ENCODE peak calls at places on chromosomes 12 and 14, in four cellular contexts. One of them, this sample, is unnamed.

GRCh38 chr12:124496584-124496983 is 70.8 kb downstream of the NCOR2 start:
- DNase-seq in endothelial cell: no peak
- DNase-seq in DND-41: no peak
- DNase-seq in cardiac muscle cell: no peak
- DNase-seq in this sample: no peak

GRCh38 chr14:96297000-96297399 is 41.0 kb downstream of the BDKRB1 start:
- DNase-seq in endothelial cell: no peak
- DNase-seq in DND-41: no peak
- DNase-seq in cardiac muscle cell: no peak
- DNase-seq in this sample: no peak

GRCh38 chr14:21263284-21264024 is 5.8 kb downstream of the HNRNPC start:
- DNase-seq in endothelial cell: no peak
- DNase-seq in DND-41: no peak
- DNase-seq in cardiac muscle cell: no peak
- DNase-seq in this sample: no peak

GRCh38 chr12:33942172-33942571 is 80.1 kb upstream of the ALG10 start:
- DNase-seq in endothelial cell: no peak
- DNase-seq in DND-41: no peak
- DNase-seq in cardiac muscle cell: no peak
- DNase-seq in this sample: no peak

GRCh38 chr12:51917746-51918453 is 10.6 kb downstream of the ACVRL1 start:
- DNase-seq in endothelial cell: no peak
- DNase-seq in DND-41: no peak
- DNase-seq in cardiac muscle cell: no peak
- DNase-seq in this sample: no peak

GRCh38 chr14:104682107-104682593 is 7.3 kb upstream of the INF2 start:
- DNase-seq in endothelial cell: no peak
- DNase-seq in DND-41: no peak
- DNase-seq in cardiac muscle cell: peak
- DNase-seq in this sample: no peak

GRCh38 chr12:65827827-65828231 is 3.5 kb downstream of the HMGA2 start:
- DNase-seq in endothelial cell: no peak
- DNase-seq in DND-41: no peak
- DNase-seq in cardiac muscle cell: peak
- DNase-seq in this sample: no peak

GRCh38 chr14:98229676-98230366 is 1042.2 kb downstream of the BCL11B start:
- DNase-seq in endothelial cell: no peak
- DNase-seq in DND-41: peak
- DNase-seq in cardiac muscle cell: no peak
- DNase-seq in this sample: no peak

GRCh38 chr14:76958975-76959710 is 69.4 kb downstream of the IRF2BPL start:
- DNase-seq in endothelial cell: no peak
- DNase-seq in DND-41: no peak
- DNase-seq in cardiac muscle cell: peak
- DNase-seq in this sample: no peak

GRCh38 chr12:25249951-25250738 is 584 bp downstream of the KRAS start:
- DNase-seq in endothelial cell: peak
- DNase-seq in DND-41: peak
- DNase-seq in cardiac muscle cell: peak
- DNase-seq in this sample: no peak

GRCh38 chr14:39015360-39015961 is 87.6 kb downstream of the SEC23A start:
- DNase-seq in endothelial cell: peak
- DNase-seq in DND-41: peak
- DNase-seq in cardiac muscle cell: peak
- DNase-seq in this sample: no peak

GRCh38 chr14:106218189-106218588 is 691.8 kb downstream of the TMEM121 start:
- DNase-seq in endothelial cell: no peak
- DNase-seq in DND-41: peak
- DNase-seq in cardiac muscle cell: no peak
- DNase-seq in this sample: no peak

GRCh38 chr12:122097641-122098364 is 19.2 kb downstream of the MLXIP start:
- DNase-seq in endothelial cell: peak
- DNase-seq in DND-41: no peak
- DNase-seq in cardiac muscle cell: peak
- DNase-seq in this sample: no peak

GRCh38 chr12:49553512-49554088 is 14.3 kb downstream of the MCRS1 start:
- DNase-seq in endothelial cell: no peak
- DNase-seq in DND-41: no peak
- DNase-seq in cardiac muscle cell: no peak
- DNase-seq in this sample: no peak

DNA sequence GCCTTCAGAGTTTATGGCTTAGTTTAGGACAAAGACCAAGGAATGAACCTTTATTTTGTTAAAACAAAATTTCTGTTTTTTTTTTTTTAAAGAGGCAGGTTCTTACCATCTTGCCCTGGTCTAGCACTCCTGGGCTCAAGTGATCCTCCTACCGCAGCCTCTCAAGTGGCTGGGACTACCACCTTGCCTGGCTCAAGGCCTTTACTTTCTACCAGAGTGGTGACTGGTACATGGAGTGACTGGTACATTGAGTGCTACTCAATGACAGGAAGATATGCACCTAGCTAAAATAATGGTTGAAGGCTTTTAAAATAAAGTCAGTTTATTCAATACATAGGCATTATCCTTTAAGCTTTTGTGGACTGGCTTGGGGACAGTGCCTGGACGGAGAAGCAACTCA is 32.6 kb downstream of the PRICKLE1 start:
- DNase-seq in endothelial cell: no peak
- DNase-seq in DND-41: no peak
- DNase-seq in cardiac muscle cell: no peak
- DNase-seq in this sample: no peak
- TF ChIP-seq CTCF in endothelial cell: no peak
- TF ChIP-seq CTCF in DND-41: no peak
- TF ChIP-seq CTCF in cardiac muscle cell: no peak
- TF ChIP-seq CTCF in this sample: no peak

DNA sequence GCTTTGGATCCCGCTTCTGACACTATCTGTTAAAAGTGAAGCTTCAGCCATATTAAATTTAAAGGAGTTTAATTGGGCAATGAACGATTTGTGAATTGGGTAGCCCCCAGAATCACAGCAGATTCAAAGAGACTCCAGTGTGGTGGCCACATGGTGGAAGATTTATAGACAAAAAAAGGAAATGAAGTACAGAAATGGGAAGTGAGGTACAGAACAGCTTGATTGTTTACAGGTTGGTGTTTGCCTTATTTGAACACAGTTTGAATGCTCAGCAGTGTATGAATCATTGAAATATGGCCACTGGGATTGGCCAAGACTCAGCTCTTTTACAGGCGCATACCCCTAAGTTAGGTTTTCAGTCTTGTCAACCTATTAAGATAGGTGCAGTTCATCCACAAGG is 21.9 kb downstream of the CCDC91 start:
- DNase-seq in endothelial cell: no peak
- DNase-seq in DND-41: no peak
- DNase-seq in cardiac muscle cell: no peak
- DNase-seq in this sample: no peak
- TF ChIP-seq CTCF in endothelial cell: no peak
- TF ChIP-seq CTCF in DND-41: no peak
- TF ChIP-seq CTCF in cardiac muscle cell: no peak
- TF ChIP-seq CTCF in this sample: no peak

DNA sequence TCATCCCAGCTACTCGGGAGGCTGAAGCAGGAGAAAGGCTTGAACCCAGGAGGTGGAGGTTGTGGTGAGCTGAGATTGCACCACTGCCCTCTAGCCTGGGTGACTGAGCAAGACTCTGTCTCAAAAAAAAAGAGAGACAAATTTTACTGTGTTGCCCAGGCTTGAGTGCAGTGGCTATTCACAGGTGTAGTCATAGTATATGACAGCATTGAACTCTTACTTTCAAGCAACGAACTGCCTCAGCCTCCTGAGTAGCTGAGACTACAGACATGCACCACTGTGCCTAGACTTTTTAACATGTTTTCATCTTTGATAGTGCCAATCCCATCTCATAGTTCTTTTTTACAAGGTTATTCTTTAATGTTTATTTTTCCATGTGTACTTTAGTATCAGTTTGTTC is 13.7 kb downstream of the ARID2 start:
- DNase-seq in endothelial cell: no peak
- DNase-seq in DND-41: no peak
- DNase-seq in cardiac muscle cell: no peak
- DNase-seq in this sample: no peak
- TF ChIP-seq CTCF in endothelial cell: no peak
- TF ChIP-seq CTCF in DND-41: no peak
- TF ChIP-seq CTCF in cardiac muscle cell: no peak
- TF ChIP-seq CTCF in this sample: no peak

GRCh38 chr12:2752676-2753371 is 41.9 kb upstream of the FKBP4 start:
- DNase-seq in endothelial cell: peak
- DNase-seq in DND-41: peak
- DNase-seq in cardiac muscle cell: peak
- DNase-seq in this sample: no peak
- TF ChIP-seq CTCF in endothelial cell: no peak
- TF ChIP-seq CTCF in DND-41: peak
- TF ChIP-seq CTCF in cardiac muscle cell: no peak
- TF ChIP-seq CTCF in this sample: no peak

GRCh38 chr12:7162691-7163114 is 26.8 kb upstream of the PEX5 start:
- DNase-seq in endothelial cell: peak
- DNase-seq in DND-41: no peak
- DNase-seq in cardiac muscle cell: peak
- DNase-seq in this sample: no peak
- TF ChIP-seq CTCF in endothelial cell: peak
- TF ChIP-seq CTCF in DND-41: peak
- TF ChIP-seq CTCF in cardiac muscle cell: peak
- TF ChIP-seq CTCF in this sample: no peak

DNA sequence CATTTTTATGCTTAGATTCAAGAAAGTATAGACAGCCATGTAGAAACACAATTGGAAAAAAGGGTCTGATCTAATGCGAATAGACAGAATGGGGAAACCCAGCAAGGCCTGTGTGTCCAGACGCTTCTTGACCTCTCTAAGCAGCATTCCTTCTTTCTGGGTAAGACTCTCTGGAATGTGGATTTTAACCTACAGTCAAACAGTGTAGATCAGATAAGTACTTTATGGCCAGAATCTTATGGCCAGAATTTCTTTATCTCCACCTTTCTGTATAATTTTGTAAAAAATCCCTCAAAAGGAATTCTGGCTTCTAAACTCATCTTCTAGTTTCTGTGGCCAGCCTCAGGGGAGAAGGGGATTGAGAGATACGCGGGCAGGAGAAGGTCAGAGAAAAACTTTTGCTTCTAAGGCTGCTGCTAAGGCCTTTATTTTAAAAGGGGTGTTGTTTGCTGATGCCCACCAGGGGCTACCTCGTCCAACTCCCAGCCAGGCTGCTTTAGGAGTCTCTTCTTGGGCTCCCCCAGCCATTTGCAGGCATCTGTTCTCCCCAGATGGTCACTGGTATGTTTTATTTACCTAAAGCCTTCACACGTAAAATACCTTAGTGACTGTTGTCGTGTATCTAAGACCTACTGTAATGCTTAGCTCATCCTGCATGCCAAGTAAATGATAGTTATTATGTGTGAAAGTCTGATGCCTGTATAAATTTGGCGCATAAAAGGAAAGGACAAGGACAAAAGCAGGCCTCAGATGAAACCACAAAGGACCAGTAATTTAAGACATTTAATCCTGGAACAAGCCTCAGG is 68.4 kb downstream of the ANO6 start:
- DNase-seq in endothelial cell: no peak
- DNase-seq in DND-41: no peak
- DNase-seq in cardiac muscle cell: peak
- DNase-seq in this sample: no peak
- TF ChIP-seq CTCF in endothelial cell: peak
- TF ChIP-seq CTCF in DND-41: no peak
- TF ChIP-seq CTCF in cardiac muscle cell: peak
- TF ChIP-seq CTCF in this sample: no peak

This sample was measured in omental fat pad.